ENCODE peak calls at places on chromosomes 6 and 20, in ten cellular contexts. U, J, G, D, F, H, T, P, N and Y are unnamed samples.

GRCh38 chr20:3723284-3723683 is 9.2 kb upstream of the HSPA12B start:
- DNase-seq in F (no peak), T (no peak), U (no peak), J (no peak), H (no peak), N (no peak), P (no peak), G (no peak), D (no peak), Y (no peak)

GRCh38 chr6:169288591-169288990 is 34.9 kb upstream of the THBS2 start:
- DNase-seq in H (peak), T (no peak), J (no peak), N (no peak), G (peak), P (no peak), D (no peak), U (no peak), F (peak), Y (peak)

GRCh38 chr20:7924692-7925091 is 15.6 kb downstream of the HAO1 start:
- DNase-seq in P (no peak), G (peak), D (no peak), N (no peak), F (no peak), U (no peak), H (peak), T (no peak), J (no peak), Y (peak)

GRCh38 chr6:41892921-41893564 is 2.1 kb downstream of the USP49 start:
- DNase-seq in D (peak), N (no peak), J (no peak), G (no peak), U (no peak), T (no peak), H (no peak), P (no peak), F (no peak), Y (no peak)

GRCh38 chr6:68141190-68141589 is 493.9 kb upstream of the ADGRB3 start:
- DNase-seq in T (no peak), D (no peak), J (no peak), H (no peak), F (no peak), G (no peak), P (no peak), N (no peak), U (no peak), Y (no peak)

GRCh38 chr6:28896505-28897392 is 27.0 kb downstream of the TRIM27 start:
- DNase-seq in G (peak), J (peak), U (peak), P (peak), N (peak), D (peak), F (peak), H (peak), T (peak), Y (peak)

GRCh38 chr6:170208651-170209353 is 82.1 kb downstream of the DLL1 start:
- DNase-seq in T (no peak), N (no peak), J (no peak), P (peak), G (no peak), D (no peak), U (no peak), H (no peak), F (no peak), Y (no peak)

GRCh38 chr6:143514996-143515760 is 3.7 kb upstream of the FUCA2 start:
- DNase-seq in T (no peak), D (no peak), H (peak), G (peak), J (no peak), N (no peak), U (no peak), P (peak), F (peak), Y (no peak)

GRCh38 chr6:35173068-35174042 is 32.2 kb upstream of the TCP11 start:
- DNase-seq in T (no peak), N (no peak), J (no peak), P (no peak), D (no peak), U (no peak), F (no peak), H (peak), G (peak), Y (peak)

GRCh38 chr20:51695574-51696303 is 72.5 kb downstream of the ATP9A start:
- DNase-seq in F (no peak), J (no peak), D (peak), N (no peak), P (peak), H (peak), U (peak), T (no peak), G (peak), Y (peak)

GRCh38 chr6:74115674-74116073 is 419.7 kb downstream of the CD109 start:
- DNase-seq in T (no peak), N (no peak), F (no peak), P (no peak), G (peak), U (no peak), H (peak), J (no peak), D (no peak), Y (no peak)

GRCh38 chr20:50303573-50304500 is 113.2 kb downstream of the CEBPB start:
- DNase-seq in H (peak), U (no peak), J (no peak), F (peak), P (peak), G (peak), T (no peak), N (peak), D (peak), Y (no peak)

GRCh38 chr6:44731485-44732095 is 344.1 kb downstream of the CDC5L start:
- DNase-seq in F (no peak), N (no peak), G (no peak), H (peak), T (no peak), P (no peak), U (no peak), D (no peak), J (no peak), Y (no peak)

GRCh38 chr20:61966492-61967244 is 99.0 kb downstream of the TAF4 start:
- DNase-seq in U (no peak), N (no peak), J (no peak), H (no peak), P (no peak), D (no peak), G (no peak), F (no peak), T (no peak), Y (no peak)

GRCh38 chr6:24974182-24975171 is 38.7 kb upstream of the RIPOR2 start:
- DNase-seq in J (no peak), H (no peak), F (no peak), D (no peak), U (no peak), G (no peak), N (no peak), T (no peak), P (no peak), Y (no peak)

GRCh38 chr20:9286501-9286900 is 217.6 kb downstream of the PLCB4 start:
- DNase-seq in G (no peak), J (no peak), T (no peak), P (no peak), D (no peak), H (peak), F (no peak), U (no peak), N (no peak), Y (peak)

GRCh38 chr6:72287801-72288200 is 334.1 kb upstream of the KCNQ5 start:
- DNase-seq in G (peak), U (no peak), F (no peak), P (no peak), H (no peak), N (no peak), T (no peak), D (no peak), J (no peak), Y (no peak)

GRCh38 chr6:117482240-117483003 is at the start of gene DCBLD1:
- DNase-seq in P (peak), G (peak), T (peak), N (peak), D (peak), H (peak), J (peak), U (peak), F (peak), Y (peak)

GRCh38 chr6:67030861-67031260 is 1323.8 kb upstream of the EYS start:
- DNase-seq in U (no peak), N (no peak), G (no peak), F (no peak), T (no peak), P (no peak), D (no peak), J (no peak), H (no peak), Y (no peak)

GRCh38 chr6:81326856-81327561 is 425.5 kb downstream of the TENT5A start:
- DNase-seq in F (no peak), U (no peak), P (peak), H (peak), D (no peak), J (no peak), T (no peak), N (no peak), G (peak), Y (no peak)

GRCh38 chr20:44695295-44696230 is 19.6 kb upstream of the CCN5 start:
- DNase-seq in N (no peak), F (no peak), J (no peak), D (peak), P (no peak), G (peak), H (peak), U (no peak), T (no peak), Y (no peak)

GRCh38 chr6:7138921-7139358 is 31.2 kb downstream of the RREB1 start:
- DNase-seq in D (peak), G (no peak), U (no peak), P (peak), F (no peak), H (no peak), N (peak), T (no peak), J (peak), Y (no peak)

GRCh38 chr6:75932067-75932466 is 140.4 kb downstream of the IMPG1 start:
- DNase-seq in F (no peak), H (peak), N (no peak), D (peak), U (peak), G (no peak), T (no peak), J (peak), P (peak), Y (peak)

GRCh38 chr6:20534906-20535305 is 649 bp downstream of the CDKAL1 start:
- DNase-seq in U (no peak), P (no peak), F (no peak), G (no peak), D (peak), N (no peak), T (no peak), J (no peak), H (peak), Y (no peak)

GRCh38 chr6:14499309-14499708 is 381.7 kb downstream of the CD83 start:
- DNase-seq in U (no peak), G (no peak), P (no peak), H (no peak), N (no peak), F (no peak), J (no peak), T (no peak), D (no peak), Y (no peak)

GRCh38 chr20:24675651-24676352 is 206.4 kb downstream of the SYNDIG1 start:
- DNase-seq in T (no peak), D (no peak), N (no peak), H (no peak), U (no peak), G (no peak), F (no peak), J (no peak), P (no peak), Y (no peak)

GRCh38 chr6:122789862-122790739 is 1.0 kb downstream of the SMPDL3A start:
- DNase-seq in J (peak), G (peak), T (no peak), H (peak), D (peak), P (peak), F (peak), U (peak), N (no peak), Y (no peak)

GRCh38 chr6:17490724-17491123 is 97.3 kb downstream of the CAP2 start:
- DNase-seq in D (no peak), F (no peak), T (no peak), P (no peak), J (no peak), G (no peak), N (no peak), U (no peak), H (no peak), Y (no peak)

GRCh38 chr20:44384423-44385027 is 29.0 kb downstream of the HNF4A start:
- DNase-seq in U (peak), T (peak), P (peak), J (peak), F (peak), N (peak), D (peak), G (peak), H (peak), Y (peak)